ENCODE peak calls at places on chromosome 15, in six cellular contexts. K, A, U, B, L and P are unnamed samples.
A peak's percentile ranks its signal among the peaks of the same experiment; 100 is the strongest.

GRCh38 chr15:43052860-43053259 is 53.0 kb downstream of the UBR1 start:
- DNase-seq in K (no peak), A (no peak), U (no peak), B (no peak), L (no peak), P (no peak)

GRCh38 chr15:62026707-62027565 is 33.3 kb downstream of the VPS13C start:
- DNase-seq in K (no peak), A (no peak), U (no peak), B (no peak), L (no peak), P (no peak)

GRCh38 chr15:74324714-74325113 is 42.7 kb downstream of the CYP11A1 start:
- DNase-seq in K (no peak), A (no peak), U (no peak), B (no peak), L (no peak), P (no peak)

GRCh38 chr15:28888900-28889299 is 3.1 kb downstream of the APBA2 start:
- DNase-seq in K (no peak), A (no peak), U (no peak), B (no peak), L (no peak), P (no peak)

GRCh38 chr15:60964527-60964926 is 264.6 kb downstream of the RORA start:
- DNase-seq in K (peak; percentile 13), A (no peak), U (no peak), B (no peak), L (no peak), P (no peak)

GRCh38 chr15:52099654-52100272 is 12.8 kb downstream of the BCL2L10 start:
- DNase-seq in K (no peak), A (no peak), U (no peak), B (no peak), L (no peak), P (no peak)

GRCh38 chr15:67201136-67201535 is 53.3 kb downstream of the AAGAB start:
- DNase-seq in K (no peak), A (no peak), U (no peak), B (no peak), L (no peak), P (no peak)

GRCh38 chr15:66494262-66494661 is 3.3 kb downstream of the SNAPC5 start:
- DNase-seq in K (no peak), A (no peak), U (no peak), B (no peak), L (no peak), P (no peak)

GRCh38 chr15:48592221-48592731 is 53.2 kb downstream of the FBN1 start:
- DNase-seq in K (peak; percentile 9), A (no peak), U (peak; percentile 69), B (no peak), L (no peak), P (no peak)

GRCh38 chr15:81280696-81281095 is 43.2 kb downstream of the STARD5 start:
- DNase-seq in K (no peak), A (no peak), U (no peak), B (no peak), L (no peak), P (no peak)

GRCh38 chr15:101004986-101005747 is 86.0 kb downstream of the LRRK1 start:
- DNase-seq in K (peak; percentile 56), A (no peak), U (no peak), B (no peak), L (no peak), P (no peak)

GRCh38 chr15:75554717-75555116 is 24.4 kb downstream of the PTPN9 start:
- DNase-seq in K (no peak), A (no peak), U (no peak), B (no peak), L (no peak), P (no peak)

GRCh38 chr15:31325432-31325975 is 1.1 kb upstream of the KLF13 start:
- DNase-seq in K (no peak), A (no peak), U (no peak), B (no peak), L (peak; percentile 52), P (peak; percentile 81)

GRCh38 chr15:75834011-75834410 is 9.2 kb upstream of the UBE2Q2 start:
- DNase-seq in K (no peak), A (no peak), U (no peak), B (no peak), L (no peak), P (no peak)

GRCh38 chr15:58877999-58878825 is 55.3 kb downstream of the SLTM start:
- DNase-seq in K (no peak), A (no peak), U (no peak), B (no peak), L (no peak), P (no peak)

GRCh38 chr15:96893159-96893906 is 562.8 kb downstream of the NR2F2 start:
- DNase-seq in K (peak; percentile 36), A (no peak), U (peak; percentile 80), B (no peak), L (no peak), P (peak; percentile 84)

GRCh38 chr15:39627456-39628130 is 46.7 kb downstream of the THBS1 start:
- DNase-seq in K (no peak), A (no peak), U (no peak), B (no peak), L (no peak), P (no peak)

GRCh38 chr15:39628131-39628482 is 47.2 kb downstream of the THBS1 start:
- DNase-seq in K (no peak), A (peak; percentile 56), U (peak; percentile 46), B (no peak), L (no peak), P (no peak)

GRCh38 chr15:39629906-39630305 is 49.0 kb downstream of the THBS1 start:
- DNase-seq in K (no peak), A (no peak), U (no peak), B (no peak), L (no peak), P (no peak)

GRCh38 chr15:39628821-39629220 is 47.9 kb downstream of the THBS1 start:
- DNase-seq in K (no peak), A (no peak), U (peak; percentile 17), B (no peak), L (no peak), P (no peak)

DNA sequence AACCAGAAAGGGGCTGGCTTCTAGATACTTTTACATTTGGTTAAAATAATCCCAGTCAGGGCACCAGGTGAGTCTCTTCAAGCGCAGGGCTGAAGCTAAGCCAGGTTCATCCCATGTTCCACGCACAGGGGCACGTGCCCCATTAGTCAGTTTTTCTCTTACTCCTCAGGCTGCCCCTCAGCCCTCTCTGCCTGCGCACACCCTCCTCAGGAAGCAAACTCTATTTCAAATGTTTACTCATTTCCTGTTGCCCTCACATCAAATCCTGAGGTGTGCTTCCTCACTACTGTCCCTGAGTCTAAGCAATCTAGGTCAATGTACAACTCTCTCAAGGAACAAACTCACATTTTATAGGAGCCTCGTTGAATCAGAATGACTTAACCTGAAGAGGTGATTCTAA is 48.5 kb downstream of the THBS1 start:
- DNase-seq in K (no peak), A (no peak), U (peak; percentile 88), B (no peak), L (no peak), P (peak; percentile 36)
- TF ChIP-seq MAX in K (no peak), A (no peak), U (peak; percentile 76), B (no peak), L (no peak), P (peak; percentile 65)

DNA sequence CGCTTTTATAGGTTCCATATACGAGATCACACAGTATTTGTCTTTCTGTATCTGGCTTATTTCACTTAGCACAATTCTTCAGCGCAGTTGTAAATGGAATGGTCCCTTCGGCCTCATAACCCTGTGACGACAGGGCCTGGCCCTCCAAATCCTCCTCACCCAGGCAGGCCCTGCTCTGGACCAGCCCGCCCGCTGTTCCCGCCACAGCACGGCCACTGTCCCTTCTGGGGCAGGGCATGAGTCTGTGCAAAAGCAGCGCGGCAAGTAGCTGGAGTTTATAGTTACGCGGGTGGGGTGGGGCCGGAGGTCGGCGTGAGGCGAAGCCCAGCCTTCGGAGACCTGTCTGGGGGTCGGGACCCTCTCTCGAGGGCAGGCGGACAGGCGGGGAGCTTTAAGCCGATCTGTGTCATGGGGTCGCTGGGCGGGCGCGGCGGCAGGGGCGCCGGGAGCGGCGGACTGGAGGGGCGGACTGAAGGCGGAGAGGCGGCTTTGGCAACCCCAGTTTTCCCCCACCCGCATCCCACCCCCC is 543 bp downstream of the ARPIN start:
- DNase-seq in K (peak; percentile 44), A (no peak), U (peak; percentile 33), B (no peak), L (no peak), P (no peak)
- TF ChIP-seq MYC in K (no peak), A (no peak), U (no peak), B (no peak), L (no peak), P (no peak)

DNA sequence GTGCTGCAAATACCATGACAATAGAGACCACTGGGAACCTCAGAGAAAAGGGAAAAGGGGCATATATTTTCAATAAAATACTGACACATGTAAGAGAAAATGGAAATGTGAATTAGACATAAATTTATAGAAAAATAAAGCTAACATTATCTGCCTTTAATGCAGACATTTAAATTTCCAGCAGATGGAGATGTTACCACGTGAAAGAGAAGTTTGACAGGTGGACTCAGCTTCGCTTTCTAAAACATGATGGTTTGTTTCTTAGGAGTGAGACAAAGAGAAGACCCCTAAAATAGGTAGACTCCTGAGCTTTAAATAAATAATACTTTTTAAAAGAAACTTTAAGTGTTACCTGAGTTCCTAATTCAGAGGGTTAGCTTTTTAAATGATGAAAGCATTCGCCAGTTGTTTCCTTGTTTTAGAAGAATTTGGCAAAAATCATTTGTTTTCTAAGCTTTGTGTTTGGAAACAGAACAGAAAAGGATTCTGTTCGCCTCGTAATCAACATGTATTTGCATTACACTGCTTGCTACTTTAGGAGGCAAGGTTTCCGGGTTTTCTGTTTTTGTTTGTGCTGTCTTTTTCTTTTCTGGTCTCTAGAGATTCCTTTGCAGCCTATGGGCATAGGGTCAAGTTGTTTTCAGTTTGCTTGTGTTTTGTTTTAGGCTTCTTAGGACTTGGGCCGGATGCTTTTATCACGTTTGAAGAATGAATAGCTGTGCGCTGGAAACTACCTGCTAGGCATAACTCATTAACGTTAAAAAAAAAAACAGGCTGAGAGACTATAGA is 271.4 kb downstream of the THSD4 start:
- DNase-seq in K (peak; percentile 56), A (no peak), U (peak; percentile 44), B (no peak), L (no peak), P (peak; percentile 10)
- TF ChIP-seq CTCF in K (peak; percentile 83), A (no peak), U (peak; percentile 11), B (peak; percentile 32), L (no peak), P (no peak)

GRCh38 chr15:68775671-68776476 is 44.8 kb downstream of the ANP32A start:
- DNase-seq in K (no peak), A (no peak), U (peak; percentile 48), B (no peak), L (no peak), P (no peak)
- TF ChIP-seq MAX in K (no peak), A (no peak), U (no peak), B (no peak), L (no peak), P (no peak)

DNA sequence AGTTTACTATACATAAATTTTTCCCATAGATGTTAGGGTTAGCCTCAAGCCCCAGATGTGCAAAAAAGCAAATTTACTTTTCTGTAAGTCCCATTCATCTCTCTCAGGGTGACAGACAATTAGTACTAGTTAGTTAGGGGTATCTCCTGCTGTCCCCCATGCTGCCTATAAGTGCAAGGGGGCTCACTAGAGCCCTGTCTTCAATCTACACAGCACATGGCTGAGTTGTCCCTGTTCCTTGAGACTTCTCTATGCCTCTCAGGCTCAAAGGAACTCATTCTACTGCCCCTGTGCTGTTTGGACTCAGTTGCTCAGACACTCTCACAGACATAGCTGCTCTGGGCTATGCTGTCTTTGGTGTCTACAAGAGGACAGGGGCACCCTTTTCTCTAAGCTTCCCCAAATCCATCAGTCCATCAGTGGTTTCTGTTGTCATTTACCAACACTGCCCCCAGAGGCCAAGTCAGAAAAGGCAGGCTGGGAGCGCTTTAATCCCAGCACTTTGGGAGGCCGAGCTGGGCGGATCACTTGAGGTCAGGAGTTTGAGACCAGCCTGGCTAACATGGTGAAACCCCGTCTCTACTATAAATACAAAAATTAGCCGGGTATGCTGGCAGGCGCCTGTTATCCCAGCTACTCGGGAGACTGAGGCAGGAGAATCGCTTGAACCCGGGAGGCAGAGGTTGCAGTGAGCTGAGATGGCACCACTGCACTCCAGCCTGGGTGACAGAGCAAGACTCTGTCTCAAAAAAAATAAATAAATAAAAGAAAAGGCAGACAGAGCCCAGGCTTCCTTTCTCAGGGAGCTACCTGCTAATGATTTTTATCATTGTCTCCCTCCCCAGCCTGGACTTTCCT is 31.4 kb upstream of the PRTG start:
- DNase-seq in K (peak; percentile 60), A (peak; percentile 33), U (peak; percentile 44), B (no peak), L (peak; percentile 61), P (peak; percentile 43)
- TF ChIP-seq MYC in K (no peak), A (no peak), U (no peak), B (no peak), L (no peak), P (no peak)